ENCODE peak calls at places on chromosomes 16 and 17, in six cellular contexts. Q is lower leg skin; Z is dermis microvascular lymphatic vessel endothelial cell; R is AG08396; Y is stimulated activated CD4-positive, alpha-beta T cell treated with anti-CD3 and anti-CD28 coated beads, Interleukin-4, amount 100 ng/mL, for 48 hours; M is CD4-positive, alpha-beta memory T cell. C is an unnamed sample.

GRCh38 chr17:74362811-74363498 is 1.3 kb upstream of the BTBD17 start:
- DNase-seq in Q (no peak), Z (no peak), R (no peak), Y (no peak), M (no peak), C (no peak)

GRCh38 chr17:54956802-54957201 is 11.7 kb downstream of the COX11 start:
- DNase-seq in Q (no peak), Z (no peak), R (no peak), Y (no peak), M (no peak), C (no peak)

GRCh38 chr17:73226556-73227172 is 33.8 kb downstream of the COG1 start:
- DNase-seq in Q (no peak), Z (no peak), R (no peak), Y (no peak), M (no peak), C (peak)

GRCh38 chr17:37137906-37138413 is 189.2 kb downstream of the AATF start:
- DNase-seq in Q (no peak), Z (no peak), R (no peak), Y (no peak), M (no peak), C (no peak)

GRCh38 chr16:50709980-50710379 is 16.6 kb downstream of the NOD2 start:
- DNase-seq in Q (no peak), Z (no peak), R (no peak), Y (no peak), M (no peak), C (no peak)

GRCh38 chr16:75385507-75386152 is 47.7 kb downstream of the CFDP1 start:
- DNase-seq in Q (peak), Z (peak), R (peak), Y (no peak), M (no peak), C (peak)

GRCh38 chr16:16041196-16041892 is 91.9 kb downstream of the ABCC1 start:
- DNase-seq in Q (no peak), Z (peak), R (no peak), Y (no peak), M (no peak), C (no peak)

GRCh38 chr17:36629252-36629847 is 28.0 kb downstream of the MRM1 start:
- DNase-seq in Q (peak), Z (peak), R (peak), Y (peak), M (peak), C (peak)

GRCh38 chr17:65547253-65547670 is 14.2 kb downstream of the AXIN2 start:
- DNase-seq in Q (no peak), Z (no peak), R (no peak), Y (no peak), M (no peak), C (no peak)

GRCh38 chr17:9513266-9513665 is 62.4 kb downstream of the STX8 start:
- DNase-seq in Q (no peak), Z (peak), R (no peak), Y (no peak), M (no peak), C (peak)

GRCh38 chr17:49708515-49709161 is 874 bp upstream of the SLC35B1 start:
- DNase-seq in Q (peak), Z (peak), R (no peak), Y (no peak), M (no peak), C (peak)